ENCODE peak calls at places on chromosomes 16 and 17, in ten cellular contexts. D, C, L, U, W, F, J, A, Q and I are unnamed samples.

GRCh38 chr16:1989209-1989825 is 453 bp upstream of the SYNGR3 start:
- DNase-seq in L (no peak), J (peak; percentile 71), U (no peak), A (no peak), D (no peak), Q (peak; percentile 34), W (no peak), F (no peak), C (no peak), I (no peak)

GRCh38 chr17:17072546-17072945 is 30.3 kb downstream of the MPRIP start:
- DNase-seq in C (no peak), U (peak; percentile 30), J (peak; percentile 0), Q (no peak), A (no peak), D (peak; percentile 37), W (no peak), F (no peak), L (no peak), I (no peak)

GRCh38 chr16:14600164-14600563 is 29.9 kb downstream of the PARN start:
- DNase-seq in F (no peak), A (no peak), J (no peak), C (no peak), D (no peak), W (peak; percentile 51), L (no peak), U (no peak), Q (no peak), I (peak; percentile 28)

GRCh38 chr17:50918933-50919296 is 52.8 kb upstream of the TOB1 start:
- DNase-seq in U (no peak), A (no peak), W (no peak), L (no peak), Q (no peak), F (no peak), D (no peak), C (peak; percentile 55), J (no peak), I (no peak)

GRCh38 chr16:77191259-77191969 is 424 bp downstream of the MON1B start:
- DNase-seq in C (peak; percentile 67), D (no peak), J (no peak), F (peak; percentile 70), Q (no peak), W (peak; percentile 13), U (peak; percentile 75), A (no peak), L (no peak), I (peak; percentile 11)

GRCh38 chr17:69779378-69780214 is 295.4 kb upstream of the KCNJ16 start:
- DNase-seq in C (no peak), L (peak; percentile 44), A (no peak), F (no peak), U (no peak), Q (no peak), D (no peak), J (no peak), W (peak; percentile 32), I (no peak)

GRCh38 chr17:41965694-41966375 is 760 bp upstream of the CNP start:
- DNase-seq in A (peak; percentile 62), F (peak; percentile 91), Q (peak; percentile 97), L (no peak), W (peak; percentile 43), J (peak; percentile 95), C (peak; percentile 89), D (peak; percentile 73), U (peak; percentile 80), I (peak; percentile 91)

GRCh38 chr17:80825471-80826345 is 165.9 kb upstream of the CHMP6 start:
- DNase-seq in W (no peak), F (no peak), J (no peak), D (peak; percentile 24), A (no peak), Q (no peak), L (no peak), U (peak; percentile 55), C (no peak), I (no peak)

GRCh38 chr16:588639-588888 is 1.3 kb upstream of the RAB40C start:
- DNase-seq in W (peak; percentile 70), U (no peak), D (peak; percentile 67), F (peak; percentile 47), L (peak; percentile 23), J (peak; percentile 62), A (no peak), C (peak; percentile 65), Q (peak; percentile 37), I (no peak)

GRCh38 chr17:51076821-51077220 is 43.8 kb downstream of the SPAG9 start:
- DNase-seq in L (no peak), F (no peak), A (no peak), J (no peak), D (no peak), C (no peak), U (no peak), Q (no peak), W (no peak), I (no peak)

GRCh38 chr17:57943645-57944044 is 11.6 kb downstream of the CUEDC1 start:
- DNase-seq in L (no peak), D (no peak), Q (no peak), F (no peak), U (no peak), W (no peak), A (no peak), C (no peak), J (no peak), I (no peak)

GRCh38 chr17:4839965-4840892 is 7.1 kb downstream of the MINK1 start:
- DNase-seq in F (no peak), D (no peak), Q (no peak), A (no peak), L (no peak), U (no peak), C (no peak), W (no peak), J (no peak), I (no peak)

GRCh38 chr17:75549246-75550138 is 24.0 kb downstream of the LLGL2 start:
- DNase-seq in U (no peak), L (no peak), J (peak; percentile 94), W (no peak), Q (peak; percentile 9), A (no peak), D (no peak), C (peak; percentile 60), F (peak; percentile 94), I (peak; percentile 68)

GRCh38 chr16:68367034-68367433 is 56.2 kb downstream of the PRMT7 start:
- DNase-seq in J (peak; percentile 53), Q (peak; percentile 74), U (no peak), F (peak; percentile 40), L (no peak), W (peak; percentile 48), D (no peak), C (no peak), A (no peak), I (peak; percentile 39)

GRCh38 chr16:25707982-25708583 is 16.3 kb downstream of the HS3ST4 start:
- DNase-seq in A (no peak), C (no peak), D (no peak), Q (peak; percentile 69), J (peak; percentile 59), W (peak; percentile 6), U (no peak), F (no peak), L (no peak), I (no peak)

DNA sequence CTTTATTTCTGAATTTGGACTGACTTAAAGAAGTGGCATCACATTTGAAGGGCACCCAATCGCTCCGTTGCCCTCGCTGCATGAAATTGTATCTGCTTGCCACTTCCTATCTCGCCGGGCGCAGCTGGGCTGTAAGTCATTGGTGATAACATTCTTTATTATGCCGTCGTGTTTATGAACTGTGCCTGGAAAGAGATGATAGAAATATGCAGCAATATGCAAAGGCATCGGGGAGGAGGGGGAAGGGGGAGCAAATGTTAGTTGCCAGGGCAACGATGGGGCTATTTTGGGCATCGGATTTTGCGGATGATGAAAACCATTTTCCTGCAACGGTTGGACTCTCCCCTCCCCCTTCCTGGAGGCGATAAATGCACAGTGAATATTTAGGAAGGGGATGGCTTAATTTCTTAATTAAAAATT is 386.9 kb upstream of the TNRC6C start:
- DNase-seq in C (no peak), F (peak; percentile 16), A (no peak), U (no peak), D (no peak), L (no peak), Q (no peak), W (peak; percentile 66), J (no peak), I (no peak)
- H3K27ac ChIP-seq in C (no peak overlapping the region), F (no peak overlapping the region), A (no peak overlapping the region), U (no peak overlapping the region), D (no peak overlapping the region), L (no peak overlapping the region), Q (peak overlapping the region; percentile 79), W (no peak overlapping the region), J (no peak overlapping the region), I (no peak overlapping the region)

GRCh38 chr17:37490022-37490587 is 414 bp downstream of the DUSP14 start:
- DNase-seq in J (peak; percentile 72), F (peak; percentile 50), U (peak; percentile 81), D (peak; percentile 83), L (no peak), C (peak; percentile 68), A (peak; percentile 60), Q (peak; percentile 72), W (peak; percentile 63), I (no peak)
- TF ChIP-seq CTCF in J (no peak), F (peak; percentile 54), U (no peak), D (peak; percentile 51), L (peak; percentile 11), C (peak; percentile 33), A (no peak), Q (peak; percentile 20), W (no peak), I (peak; percentile 27)

DNA sequence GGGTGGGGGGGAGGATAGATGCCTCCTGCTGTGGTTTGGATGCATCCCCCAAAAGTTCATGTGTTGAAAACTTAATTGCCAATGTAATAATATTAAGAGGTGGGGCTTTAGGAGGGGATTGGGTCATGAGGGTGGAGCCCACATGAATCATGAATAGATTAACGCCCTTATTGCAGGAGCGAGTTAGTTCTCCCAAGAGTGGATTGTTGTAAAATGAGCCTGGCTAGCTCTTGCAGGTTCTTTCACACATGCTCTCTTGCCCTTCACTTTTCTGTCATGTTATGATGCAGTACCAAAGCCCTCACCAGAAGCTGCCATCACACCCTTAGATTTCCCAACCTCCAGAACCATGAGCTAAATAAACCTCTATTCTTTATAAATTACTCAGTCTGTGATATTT is 52.0 kb downstream of the GINS3 start:
- DNase-seq in F (no peak), L (no peak), J (no peak), W (no peak), D (no peak), C (no peak), Q (no peak), U (no peak), A (no peak), I (no peak)
- H3K27ac ChIP-seq in F (no peak overlapping the region), L (no peak overlapping the region), J (no peak overlapping the region), W (no peak overlapping the region), D (no peak overlapping the region), C (no peak overlapping the region), Q (no peak overlapping the region), U (no peak overlapping the region), A (no peak overlapping the region), I (no peak overlapping the region)

GRCh38 chr16:3058173-3059030 is 7.0 kb upstream of the IL32 start:
- DNase-seq in W (peak; percentile 31), D (peak; percentile 79), J (peak; percentile 72), L (no peak), F (peak; percentile 73), C (peak; percentile 74), U (peak; percentile 71), A (peak; percentile 43), Q (peak; percentile 70), I (no peak)
- TF ChIP-seq CTCF in W (no peak), D (no peak), J (no peak), L (no peak), F (no peak), C (no peak), U (no peak), A (no peak), Q (peak; percentile 46), I (no peak)

GRCh38 chr17:32514587-32514986 is 27.8 kb downstream of the CDK5R1 start:
- DNase-seq in W (no peak), D (no peak), F (no peak), C (no peak), U (peak; percentile 53), L (no peak), A (no peak), J (no peak), Q (no peak), I (no peak)
- H3K27ac ChIP-seq in W (no peak overlapping the region), D (no peak overlapping the region), F (no peak overlapping the region), C (no peak overlapping the region), U (no peak overlapping the region), L (no peak overlapping the region), A (no peak overlapping the region), J (no peak overlapping the region), Q (no peak overlapping the region), I (no peak overlapping the region)